ENCODE peak calls at places on chromosome 3, in six cellular contexts. X, H, V, W, B and P are unnamed samples.

GRCh38 chr3:409011-409410 is 212.4 kb downstream of the CHL1 start:
- DNase-seq in X (no peak), H (no peak), V (no peak), W (no peak), B (no peak), P (no peak)

GRCh38 chr3:160869825-160870224 is 113.8 kb downstream of the PPM1L start:
- DNase-seq in X (no peak), H (no peak), V (peak), W (no peak), B (no peak), P (no peak)

GRCh38 chr3:20478407-20478806 is 292.4 kb upstream of the SGO1 start:
- DNase-seq in X (no peak), H (no peak), V (no peak), W (no peak), B (no peak), P (no peak)

GRCh38 chr3:146334151-146334550 is 83.2 kb upstream of the PLSCR4 start:
- DNase-seq in X (peak), H (no peak), V (no peak), W (peak), B (no peak), P (peak)

GRCh38 chr3:194054540-194054939 is 81.4 kb upstream of the HES1 start:
- DNase-seq in X (no peak), H (no peak), V (no peak), W (no peak), B (no peak), P (no peak)

GRCh38 chr3:69718832-69719231 is 20.4 kb upstream of the MITF start:
- DNase-seq in X (no peak), H (no peak), V (no peak), W (no peak), B (no peak), P (no peak)

GRCh38 chr3:20173844-20174410 is 12.1 kb downstream of the SGO1 start:
- DNase-seq in X (no peak), H (no peak), V (no peak), W (no peak), B (no peak), P (no peak)

GRCh38 chr3:194450341-194450740 is 36.5 kb downstream of the ATP13A3 start:
- DNase-seq in X (no peak), H (no peak), V (no peak), W (no peak), B (no peak), P (no peak)

GRCh38 chr3:81375921-81376320 is 385.5 kb downstream of the GBE1 start:
- DNase-seq in X (no peak), H (no peak), V (no peak), W (no peak), B (no peak), P (no peak)

GRCh38 chr3:129399895-129400357 is 28.5 kb downstream of the EFCAB12 start:
- DNase-seq in X (no peak), H (no peak), V (no peak), W (no peak), B (no peak), P (peak)

GRCh38 chr3:117355566-117355965 is 646.0 kb downstream of the TUSC7 start:
- DNase-seq in X (no peak), H (no peak), V (no peak), W (no peak), B (no peak), P (peak)

GRCh38 chr3:98782826-98783500 is 19.8 kb downstream of the ST3GAL6 start:
- DNase-seq in X (no peak), H (no peak), V (no peak), W (no peak), B (no peak), P (no peak)

GRCh38 chr3:141237701-141238521 is 6.3 kb downstream of the PXYLP1 start:
- DNase-seq in X (no peak), H (peak), V (no peak), W (no peak), B (no peak), P (no peak)

GRCh38 chr3:5197022-5197421 is 9.5 kb downstream of the EDEM1 start:
- DNase-seq in X (no peak), H (no peak), V (no peak), W (no peak), B (no peak), P (no peak)

GRCh38 chr3:53544357-53544756 is 49.9 kb downstream of the CACNA1D start:
- DNase-seq in X (no peak), H (no peak), V (no peak), W (no peak), B (no peak), P (no peak)

GRCh38 chr3:58723197-58723596 is 56.6 kb upstream of the FAM3D start:
- DNase-seq in X (no peak), H (no peak), V (no peak), W (no peak), B (no peak), P (no peak)

GRCh38 chr3:47412842-47413520 is 32.2 kb downstream of the PTPN23 start:
- DNase-seq in X (no peak), H (no peak), V (no peak), W (no peak), B (no peak), P (no peak)

GRCh38 chr3:157354722-157355121 is 81.9 kb upstream of the PTX3 start:
- DNase-seq in X (no peak), H (no peak), V (no peak), W (no peak), B (no peak), P (peak)

GRCh38 chr3:29695201-29695904 is 414.5 kb downstream of the RBMS3 start:
- DNase-seq in X (no peak), H (no peak), V (no peak), W (no peak), B (peak), P (peak)

GRCh38 chr3:13411186-13411860 is 8.8 kb downstream of the NUP210 start:
- DNase-seq in X (no peak), H (no peak), V (no peak), W (no peak), B (peak), P (no peak)

GRCh38 chr3:12871404-12871983 is 30.1 kb upstream of the RPL32 start:
- DNase-seq in X (no peak), H (no peak), V (no peak), W (no peak), B (no peak), P (no peak)

GRCh38 chr3:6362406-6362805 is 498.5 kb upstream of the GRM7 start:
- DNase-seq in X (no peak), H (no peak), V (no peak), W (no peak), B (no peak), P (no peak)

GRCh38 chr3:116264546-116265174 is 180.6 kb downstream of the LSAMP start:
- DNase-seq in X (no peak), H (no peak), V (no peak), W (no peak), B (no peak), P (no peak)

GRCh38 chr3:194527726-194528125 is 40.9 kb upstream of the ATP13A3 start:
- DNase-seq in X (no peak), H (no peak), V (no peak), W (no peak), B (no peak), P (no peak)

GRCh38 chr3:101381809-101382208 is 61.4 kb upstream of the IMPG2 start:
- DNase-seq in X (no peak), H (no peak), V (no peak), W (no peak), B (no peak), P (no peak)

GRCh38 chr3:114627760-114628159 is 333.9 kb downstream of the TIGIT start:
- DNase-seq in X (peak), H (no peak), V (no peak), W (no peak), B (peak), P (no peak)

GRCh38 chr3:49799761-49800160 is at the start of gene CDHR4:
- DNase-seq in X (no peak), H (no peak), V (no peak), W (no peak), B (no peak), P (no peak)

GRCh38 chr3:148833223-148833622 is 5.6 kb downstream of the CPB1 start:
- DNase-seq in X (no peak), H (no peak), V (no peak), W (no peak), B (no peak), P (no peak)

GRCh38 chr3:56987238-56987932 is 73.1 kb upstream of the SPATA12 start:
- DNase-seq in X (no peak), H (no peak), V (no peak), W (no peak), B (no peak), P (no peak)

GRCh38 chr3:59595830-59596229 is 546.0 kb upstream of the CFAP20DC start:
- DNase-seq in X (no peak), H (no peak), V (no peak), W (no peak), B (no peak), P (no peak)

GRCh38 chr3:25381083-25381482 is 47.0 kb upstream of the RARB start:
- DNase-seq in X (no peak), H (no peak), V (no peak), W (no peak), B (no peak), P (no peak)

GRCh38 chr3:111745786-111746185 is 113.3 kb upstream of the PHLDB2 start:
- DNase-seq in X (no peak), H (no peak), V (no peak), W (no peak), B (no peak), P (no peak)

GRCh38 chr3:52532838-52533622 is 627 bp downstream of the NT5DC2 start:
- DNase-seq in X (peak), H (peak), V (no peak), W (peak), B (peak), P (no peak)

GRCh38 chr3:52533623-52534280 is at the start of gene NT5DC2:
- DNase-seq in X (peak), H (peak), V (no peak), W (peak), B (peak), P (peak)

GRCh38 chr3:52532517-52532837 is 1.2 kb downstream of the NT5DC2 start:
- DNase-seq in X (peak), H (peak), V (no peak), W (peak), B (peak), P (no peak)

GRCh38 chr3:52530918-52531635 is 2.6 kb downstream of the NT5DC2 start:
- DNase-seq in X (no peak), H (peak), V (peak), W (peak), B (peak), P (no peak)

GRCh38 chr3:52531636-52532516 is 1.8 kb downstream of the NT5DC2 start:
- DNase-seq in X (peak), H (peak), V (peak), W (peak), B (peak), P (no peak)
- TF ChIP-seq POLR2A in X (no peak), H (no peak), V (no peak), W (no peak), B (no peak), P (no peak)

GRCh38 chr3:186361612-186362408 is at the start of gene DGKG:
- DNase-seq in X (peak), H (peak), V (peak), W (no peak), B (peak), P (peak)
- H3K27ac ChIP-seq in X (peak), H (peak), V (no peak), W (peak), B (peak), P (no peak)

DNA sequence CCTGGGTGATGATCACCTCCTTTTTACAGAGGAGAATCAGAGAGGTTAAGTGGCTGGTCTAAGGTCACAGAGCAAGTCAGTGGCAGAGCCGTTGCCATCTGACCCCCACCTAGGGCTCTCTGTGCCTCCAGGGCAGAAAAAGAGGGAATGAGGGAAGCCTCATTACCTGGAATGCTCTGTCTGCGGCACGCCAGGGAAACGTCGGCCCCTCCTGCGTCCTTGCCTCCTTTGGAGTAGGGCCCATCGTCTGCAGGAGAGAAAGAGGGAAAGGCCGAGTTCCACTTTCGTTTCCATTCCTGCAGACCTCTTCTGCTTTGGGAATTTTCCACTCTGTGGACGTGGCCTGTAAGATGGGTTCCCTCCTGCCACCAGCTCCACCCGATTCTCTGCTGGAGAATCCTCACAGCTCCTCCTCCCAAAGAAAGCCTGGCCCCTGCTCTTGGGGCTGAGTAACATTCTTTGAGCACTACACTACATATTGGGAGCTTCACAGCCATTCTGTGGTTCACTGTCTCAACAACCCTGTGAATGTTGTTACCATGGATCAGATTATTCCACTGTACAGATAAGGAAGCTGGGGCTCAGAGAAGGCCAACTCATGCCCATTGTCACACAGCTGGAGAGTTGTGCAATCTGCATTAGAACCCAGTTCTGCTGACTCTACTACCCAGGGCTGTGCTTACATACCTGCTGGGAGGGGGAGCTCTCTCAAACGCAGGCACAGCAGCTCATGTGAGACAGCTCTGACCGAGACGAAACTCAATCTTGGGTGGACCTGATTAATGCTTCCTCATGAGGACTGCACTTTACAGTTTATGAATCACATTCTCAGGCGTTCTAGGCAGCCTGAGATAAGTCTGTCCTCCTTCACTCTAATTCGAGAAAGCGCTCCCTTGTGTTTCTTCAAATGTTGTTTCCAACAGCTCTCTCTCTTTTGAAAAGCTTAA is 14.2 kb downstream of the GRIP2 start:
- DNase-seq in X (peak), H (peak), V (peak), W (peak), B (peak), P (peak)
- TF ChIP-seq POLR2A in X (no peak), H (no peak), V (no peak), W (no peak), B (no peak), P (no peak)

GRCh38 chr3:134651347-134652041 is 672 bp upstream of the KY start:
- DNase-seq in X (peak), H (peak), V (no peak), W (peak), B (peak), P (no peak)
- H3K27ac ChIP-seq in X (peak), H (peak), V (peak), W (no peak), B (peak), P (no peak)

DNA sequence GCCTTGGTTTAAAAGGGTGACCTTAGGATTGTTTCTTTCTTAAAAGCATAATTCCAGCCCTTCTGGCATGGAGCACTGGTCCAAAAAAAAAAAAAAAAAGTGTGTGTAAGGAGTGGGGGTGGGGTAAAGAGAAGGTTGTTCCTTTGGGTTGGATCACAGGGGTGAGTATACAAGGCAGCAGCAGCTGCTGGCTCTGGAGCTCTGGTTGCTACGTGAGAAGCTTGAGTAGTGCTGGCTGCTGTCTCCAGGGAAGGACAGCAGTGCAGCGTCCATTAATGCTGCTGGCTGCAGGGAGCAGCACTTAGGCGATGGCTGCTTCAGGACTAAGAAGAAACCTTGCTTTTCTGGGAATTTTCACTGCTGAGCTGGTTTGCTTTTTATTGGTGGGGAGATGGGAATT is 2.3 kb downstream of the SETD5 start:
- DNase-seq in X (peak), H (peak), V (peak), W (peak), B (peak), P (peak)
- TF ChIP-seq POLR2A in X (no peak), H (no peak), V (no peak), W (no peak), B (no peak), P (no peak)

DNA sequence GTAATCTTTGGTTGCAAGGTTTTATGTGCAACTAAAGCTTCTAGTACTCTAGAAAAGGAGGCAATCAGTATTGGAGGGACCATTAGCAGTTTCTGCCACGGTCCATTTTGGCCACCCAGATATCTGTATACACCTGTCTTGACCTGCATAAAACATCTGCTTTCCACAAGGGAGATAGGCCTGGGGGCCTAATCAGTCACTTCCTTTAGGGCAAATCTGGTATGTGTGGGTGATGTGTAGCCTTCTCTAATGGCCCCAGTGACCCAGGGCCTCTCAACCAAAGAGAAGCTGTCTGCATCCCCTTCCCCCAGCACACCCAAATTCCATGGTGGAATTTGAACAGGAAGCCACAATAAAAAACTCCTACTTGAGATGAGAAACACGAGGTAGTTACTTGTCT is 19.5 kb downstream of the IRAK2 start:
- DNase-seq in X (no peak), H (no peak), V (no peak), W (no peak), B (no peak), P (no peak)
- H3K27ac ChIP-seq in X (no peak), H (no peak), V (no peak), W (no peak), B (no peak), P (no peak)

DNA sequence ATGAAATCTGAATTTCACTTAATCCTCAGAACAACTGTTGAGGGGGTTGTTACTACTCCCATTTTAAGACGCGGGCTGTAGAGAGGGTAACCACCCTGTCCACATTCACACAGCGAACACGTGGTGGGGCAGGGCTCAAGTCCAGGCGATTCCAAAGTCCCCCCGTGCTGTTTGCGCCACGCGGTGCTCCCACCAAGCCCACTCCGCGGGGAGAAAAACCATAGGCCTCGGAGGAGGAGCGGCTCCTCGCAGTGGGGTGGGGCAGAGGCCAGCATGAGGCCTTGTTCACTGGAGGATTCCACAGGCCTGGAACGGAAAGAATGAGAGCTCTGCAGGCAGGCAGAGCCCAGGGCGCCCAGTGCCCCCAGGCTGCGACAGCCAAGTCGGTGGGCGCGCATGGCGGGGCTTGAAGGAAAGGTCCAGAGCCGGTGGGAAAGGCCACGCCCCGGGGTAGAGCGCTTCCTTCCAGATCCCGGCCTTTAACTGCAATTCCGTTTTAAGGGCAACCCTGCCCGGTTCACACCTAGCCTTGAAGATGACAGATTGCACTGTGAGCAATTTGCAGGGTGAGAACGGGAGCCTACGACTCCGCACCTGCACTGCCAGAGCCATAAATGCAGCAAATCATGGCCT is 161.8 kb upstream of the TBL1XR1 start:
- DNase-seq in X (peak), H (peak), V (no peak), W (peak), B (peak), P (peak)
- TF ChIP-seq POLR2A in X (no peak), H (no peak), V (no peak), W (no peak), B (no peak), P (no peak)